ENCODE peak calls at places on chromosomes 6 and 20, in ten cellular contexts. I is COR-L47, R is SK-N-SH, E is HCEC 1CT, X is NAMALWA, N is cardiac muscle cell, J is amniotic epithelial cell, Y is kidney epithelial cell, Q is Peyer's patch, K is hepatic stellate cell. B is an unnamed sample.

GRCh38 chr6:11318835-11319813 is 86.7 kb upstream of the NEDD9 start:
- DNase-seq in Q (no peak), Y (no peak), N (no peak), J (no peak), E (no peak), I (no peak), X (no peak), R (no peak), K (no peak), B (peak; percentile 53)

GRCh38 chr20:63178889-63179751 is 36.8 kb downstream of the YTHDF1 start:
- DNase-seq in K (peak; percentile 55), R (peak; percentile 82), X (peak; percentile 77), E (no peak), J (no peak), Q (peak; percentile 71), I (peak; percentile 86), Y (no peak), N (no peak), B (peak; percentile 54)

GRCh38 chr6:1316482-1317220 is 4.8 kb downstream of the FOXQ1 start:
- DNase-seq in X (no peak), R (peak; percentile 35), Y (no peak), J (no peak), N (no peak), E (no peak), I (no peak), Q (no peak), K (no peak), B (peak; percentile 66)

GRCh38 chr20:52974155-52974554 is 2.0 kb downstream of the TSHZ2 start:
- DNase-seq in Y (no peak), R (peak; percentile 42), K (no peak), I (no peak), E (no peak), N (peak; percentile 13), X (no peak), J (no peak), Q (no peak), B (peak; percentile 47)

GRCh38 chr6:111812080-111813038 is 60.9 kb downstream of the FYN start:
- DNase-seq in N (no peak), Q (no peak), K (no peak), Y (no peak), I (no peak), J (peak; percentile 69), X (no peak), E (peak; percentile 49), R (no peak), B (peak; percentile 66)

GRCh38 chr20:2930538-2930937 is 57.3 kb downstream of the PTPRA start:
- DNase-seq in R (no peak), J (no peak), I (no peak), K (no peak), N (no peak), X (no peak), Y (no peak), Q (no peak), E (no peak), B (no peak)

GRCh38 chr20:36578642-36579041 is 5.2 kb downstream of the TGIF2 start:
- DNase-seq in K (no peak), E (no peak), J (no peak), X (no peak), N (no peak), Q (no peak), R (no peak), I (no peak), Y (no peak), B (no peak)

GRCh38 chr20:49187330-49188100 is 619 bp downstream of the STAU1 start:
- DNase-seq in J (no peak), K (peak; percentile 35), X (peak; percentile 68), Q (peak; percentile 63), I (peak; percentile 10), R (peak; percentile 77), N (peak; percentile 4), Y (no peak), E (no peak), B (peak; percentile 39)

GRCh38 chr6:36376742-36377141 is 10.7 kb downstream of the ETV7 start:
- DNase-seq in I (no peak), K (no peak), Q (no peak), X (no peak), Y (no peak), E (no peak), R (no peak), J (no peak), N (no peak), B (no peak)

GRCh38 chr20:62253398-62253797 is 15.1 kb downstream of the OSBPL2 start:
- DNase-seq in E (no peak), Y (no peak), K (no peak), J (no peak), X (no peak), Q (no peak), N (no peak), R (no peak), I (no peak), B (no peak)

GRCh38 chr6:3282461-3283236 is 23.9 kb downstream of the PSMG4 start:
- DNase-seq in K (no peak), J (no peak), N (no peak), E (no peak), R (no peak), I (no peak), X (no peak), Q (peak; percentile 39), Y (no peak), B (no peak)

GRCh38 chr6:2857580-2858337 is 16.1 kb upstream of the SERPINB1 start:
- DNase-seq in I (no peak), Q (peak; percentile 80), K (no peak), R (peak; percentile 70), X (peak; percentile 35), J (peak; percentile 82), Y (no peak), E (no peak), N (peak; percentile 96), B (peak; percentile 82)

GRCh38 chr6:121592955-121593665 is 157.7 kb downstream of the GJA1 start:
- DNase-seq in N (peak; percentile 20), X (no peak), E (no peak), I (peak; percentile 59), R (peak; percentile 10), Y (no peak), K (no peak), Q (no peak), J (peak; percentile 29), B (peak; percentile 20)

GRCh38 chr20:64080013-64080812 is at the start of gene OPRL1:
- DNase-seq in J (no peak), K (no peak), E (peak; percentile 9), Y (no peak), R (no peak), N (peak; percentile 35), I (no peak), X (peak; percentile 53), Q (no peak), B (no peak)

GRCh38 chr6:144194293-144194828 is 44.0 kb downstream of the STX11 start:
- DNase-seq in I (no peak), X (no peak), Q (no peak), N (no peak), J (peak; percentile 10), R (no peak), E (no peak), K (no peak), Y (no peak), B (peak; percentile 15)

GRCh38 chr20:24478584-24478983 is 9.2 kb downstream of the SYNDIG1 start:
- DNase-seq in E (no peak), K (no peak), N (no peak), I (no peak), Y (no peak), J (no peak), X (no peak), Q (no peak), R (no peak), B (no peak)

GRCh38 chr20:1390552-1391403 is 2.1 kb downstream of the FKBP1A start:
- DNase-seq in J (no peak), N (no peak), E (no peak), I (no peak), Q (no peak), Y (no peak), X (no peak), R (no peak), K (no peak), B (no peak)

GRCh38 chr6:9628819-9629218 is 786.1 kb downstream of the TFAP2A start:
- DNase-seq in I (no peak), E (peak; percentile 30), Y (no peak), N (no peak), K (no peak), R (no peak), Q (no peak), X (no peak), J (peak; percentile 22), B (peak; percentile 56)

GRCh38 chr20:61400499-61400898 is 148.4 kb downstream of the CDH4 start:
- DNase-seq in Y (no peak), R (no peak), X (no peak), Q (no peak), K (no peak), J (no peak), E (no peak), I (no peak), N (no peak), B (no peak)

B was measured in M059J.